ENCODE peak calls at places on chromosome 1, in six cellular contexts. L, H, N, M, K and A are unnamed samples.
A peak's percentile ranks its signal among the peaks of the same experiment; 100 is the strongest.

GRCh38 chr1:2840036-2840809 is 38.7 kb upstream of the TTC34 start:
- DNase-seq in N (no peak), H (no peak), L (peak; percentile 34), K (no peak), M (no peak), A (no peak)

GRCh38 chr1:51304360-51304759 is 26.0 kb downstream of the TTC39A start:
- DNase-seq in L (no peak), K (no peak), M (no peak), H (no peak), N (no peak), A (no peak)

GRCh38 chr1:168966217-168966616 is 140.3 kb upstream of the ATP1B1 start:
- DNase-seq in K (no peak), L (no peak), M (no peak), H (no peak), N (no peak), A (no peak)

GRCh38 chr1:230280906-230281413 is 145.2 kb downstream of the PGBD5 start:
- DNase-seq in L (no peak), N (no peak), H (no peak), M (no peak), K (no peak), A (no peak)

GRCh38 chr1:98098473-98098872 is 177.6 kb upstream of the DPYD start:
- DNase-seq in H (no peak), M (no peak), K (no peak), N (no peak), L (no peak), A (no peak)

GRCh38 chr1:117001254-117001927 is at the start of gene CD101:
- DNase-seq in M (no peak), K (no peak), N (no peak), H (no peak), L (peak; percentile 30), A (no peak)

GRCh38 chr1:109570414-109570813 is 22.0 kb downstream of the GNAI3 start:
- DNase-seq in N (peak; percentile 58), M (peak; percentile 81), K (peak; percentile 45), H (no peak), L (no peak), A (peak; percentile 88)

GRCh38 chr1:109443476-109443875 is 17.2 kb upstream of the PSMA5 start:
- DNase-seq in N (no peak), H (no peak), K (no peak), L (no peak), M (no peak), A (no peak)

GRCh38 chr1:224500802-224501201 is 66.2 kb upstream of the WDR26 start:
- DNase-seq in M (no peak), N (no peak), H (no peak), L (no peak), K (no peak), A (no peak)

GRCh38 chr1:244826712-244827111 is 8.7 kb upstream of the COX20 start:
- DNase-seq in M (no peak), N (no peak), K (no peak), L (no peak), H (no peak), A (peak; percentile 91)

GRCh38 chr1:230705289-230706019 is 8.5 kb downstream of the AGT start:
- DNase-seq in K (no peak), H (no peak), M (no peak), N (no peak), L (no peak), A (no peak)

GRCh38 chr1:199821029-199821779 is 206.3 kb upstream of the NR5A2 start:
- DNase-seq in K (no peak), H (no peak), L (no peak), N (peak; percentile 1), M (peak; percentile 2), A (no peak)

GRCh38 chr1:63775418-63776127 is 1.8 kb downstream of the ROR1 start:
- DNase-seq in L (no peak), N (peak; percentile 12), K (peak; percentile 20), M (peak; percentile 40), H (no peak), A (peak; percentile 44)

GRCh38 chr1:91844862-91845528 is 41.0 kb downstream of the TGFBR3 start:
- DNase-seq in N (peak; percentile 98), M (peak; percentile 90), H (peak; percentile 98), K (no peak), L (no peak), A (peak; percentile 94)

GRCh38 chr1:206728588-206728987 is 42.0 kb upstream of the IL19 start:
- DNase-seq in H (no peak), K (no peak), N (no peak), L (no peak), M (no peak), A (no peak)

GRCh38 chr1:76287917-76288316 is 213.4 kb downstream of the ST6GALNAC3 start:
- DNase-seq in N (no peak), H (no peak), K (no peak), L (no peak), M (no peak), A (peak; percentile 14)

GRCh38 chr1:3688356-3688755 is 36.0 kb downstream of the TP73 start:
- DNase-seq in K (peak; percentile 51), N (no peak), L (no peak), H (no peak), M (no peak), A (no peak)

GRCh38 chr1:234963180-234963903 is 165.3 kb downstream of the TOMM20 start:
- DNase-seq in H (peak; percentile 69), L (peak; percentile 89), M (no peak), N (peak; percentile 96), K (peak; percentile 90), A (peak; percentile 87)

GRCh38 chr1:175498002-175498401 is 245.4 kb downstream of the TNR start:
- DNase-seq in L (no peak), M (peak; percentile 40), H (no peak), N (peak; percentile 15), K (no peak), A (peak; percentile 35)

GRCh38 chr1:48498096-48498791 is 26.2 kb upstream of the SPATA6 start:
- DNase-seq in H (no peak), M (peak; percentile 43), K (peak; percentile 51), N (peak; percentile 85), L (peak; percentile 57), A (peak; percentile 70)

GRCh38 chr1:242827538-242827937 is 303.0 kb upstream of the PLD5 start:
- DNase-seq in K (no peak), H (no peak), L (no peak), N (no peak), M (peak; percentile 39), A (no peak)

GRCh38 chr1:48610628-48611542 is 138.9 kb upstream of the SPATA6 start:
- DNase-seq in M (no peak), N (no peak), L (no peak), H (no peak), K (no peak), A (no peak)

GRCh38 chr1:89732643-89733222 is 88.1 kb upstream of the LRRC8D start:
- DNase-seq in N (no peak), M (no peak), K (no peak), L (no peak), H (no peak), A (no peak)

GRCh38 chr1:117093091-117093534 is 28.4 kb downstream of the TRIM45 start:
- DNase-seq in M (peak; percentile 88), K (peak; percentile 62), H (peak; percentile 96), L (no peak), N (peak; percentile 100), A (peak; percentile 84)

GRCh38 chr1:66758247-66758755 is 6.0 kb downstream of the DYNLT5 start:
- DNase-seq in H (no peak), N (no peak), K (no peak), L (no peak), M (no peak), A (no peak)

GRCh38 chr1:162905759-162906158 is 44.8 kb upstream of the CCDC190 start:
- DNase-seq in N (peak; percentile 89), M (peak; percentile 82), H (peak; percentile 55), L (no peak), K (no peak), A (peak; percentile 92)

GRCh38 chr1:163307479-163308171 is 14.1 kb upstream of the NUF2 start:
- DNase-seq in H (peak; percentile 40), M (peak; percentile 12), L (no peak), N (peak; percentile 89), K (no peak), A (peak; percentile 40)

GRCh38 chr1:155006601-155007101 is 4.0 kb downstream of the ZBTB7B start:
- DNase-seq in M (no peak), N (peak; percentile 39), L (no peak), H (no peak), K (no peak), A (no peak)

GRCh38 chr1:116950497-116951174 is 40.9 kb downstream of the PTGFRN start:
- DNase-seq in H (no peak), K (no peak), M (no peak), L (no peak), N (peak; percentile 51), A (no peak)

GRCh38 chr1:233393084-233393840 is 65.7 kb downstream of the MAP3K21 start:
- DNase-seq in K (no peak), H (no peak), M (peak; percentile 45), N (no peak), L (no peak), A (no peak)